ENCODE peak calls at places on chromosome 3, in eight cellular contexts. I is IMR-90, Z is transverse colon, M is heart left ventricle, O is esophagus squamous epithelium, F is K562, C is body of pancreas, V is HCT116. A is an unnamed sample.
A peak's percentile ranks its signal among the peaks of the same experiment; 100 is the strongest.

GRCh38 chr3:104275199-104275598 is 1091.5 kb upstream of the ALCAM start:
- DNase-seq in I (no peak), Z (no peak), M (no peak), O (no peak), F (no peak), C (no peak), V (no peak), A (no peak)

GRCh38 chr3:35184775-35185174 is 454.6 kb upstream of the ARPP21 start:
- DNase-seq in I (no peak), Z (no peak), M (no peak), O (no peak), F (no peak), C (no peak), V (no peak), A (no peak)

GRCh38 chr3:46557814-46558183 is 8.3 kb downstream of the LRRC2 start:
- DNase-seq in I (no peak), Z (no peak), M (no peak), O (no peak), F (no peak), C (no peak), V (no peak), A (no peak)

GRCh38 chr3:188220097-188220788 is 66.3 kb downstream of the LPP start:
- DNase-seq in I (peak; percentile 73), Z (no peak), M (no peak), O (no peak), F (no peak), C (no peak), V (no peak), A (no peak)

GRCh38 chr3:151085889-151086483 is 522 bp downstream of the MED12L start:
- DNase-seq in I (no peak), Z (peak; percentile 10), M (peak; percentile 32), O (no peak), F (no peak), C (peak; percentile 12), V (no peak), A (no peak)

GRCh38 chr3:113436794-113437193 is 4.5 kb downstream of the CFAP44 start:
- DNase-seq in I (peak; percentile 86), Z (no peak), M (no peak), O (no peak), F (no peak), C (no peak), V (no peak), A (no peak)

GRCh38 chr3:85576091-85576690 is 617.4 kb downstream of the CADM2 start:
- DNase-seq in I (peak; percentile 55), Z (peak; percentile 42), M (peak; percentile 36), O (no peak), F (peak; percentile 72), C (peak; percentile 79), V (peak; percentile 24), A (no peak)

GRCh38 chr3:71987828-71988227 is 202.9 kb upstream of the PROK2 start:
- DNase-seq in I (no peak), Z (no peak), M (no peak), O (no peak), F (no peak), C (no peak), V (no peak), A (no peak)

GRCh38 chr3:117603097-117603496 is 893.5 kb downstream of the TUSC7 start:
- DNase-seq in I (no peak), Z (no peak), M (no peak), O (no peak), F (no peak), C (no peak), V (no peak), A (no peak)

GRCh38 chr3:100776736-100777135 is 67.4 kb downstream of the TFG start:
- DNase-seq in I (peak; percentile 39), Z (no peak), M (no peak), O (no peak), F (peak; percentile 9), C (no peak), V (no peak), A (no peak)

GRCh38 chr3:88141458-88142083 is 8.2 kb upstream of the C3orf38 start:
- DNase-seq in I (peak; percentile 77), Z (no peak), M (no peak), O (no peak), F (no peak), C (no peak), V (no peak), A (no peak)

GRCh38 chr3:12810013-12810780 is 13.7 kb downstream of the CAND2 start:
- DNase-seq in I (peak; percentile 81), Z (peak; percentile 97), M (peak; percentile 97), O (peak; percentile 68), F (peak; percentile 98), C (peak; percentile 99), V (peak; percentile 78), A (peak; percentile 96)

GRCh38 chr3:30368978-30369377 is 237.4 kb upstream of the TGFBR2 start:
- DNase-seq in I (peak; percentile 73), Z (no peak), M (no peak), O (no peak), F (no peak), C (no peak), V (no peak), A (no peak)

GRCh38 chr3:107436029-107436428 is 58.8 kb downstream of the CCDC54 start:
- DNase-seq in I (no peak), Z (no peak), M (no peak), O (no peak), F (no peak), C (no peak), V (no peak), A (no peak)

GRCh38 chr3:48413086-48413485 is 16.8 kb downstream of the PLXNB1 start:
- DNase-seq in I (no peak), Z (no peak), M (peak; percentile 6), O (no peak), F (no peak), C (no peak), V (no peak), A (no peak)

GRCh38 chr3:197730200-197730599 is 6.5 kb downstream of the RUBCN start:
- DNase-seq in I (peak; percentile 82), Z (no peak), M (no peak), O (no peak), F (peak; percentile 15), C (no peak), V (no peak), A (no peak)

GRCh38 chr3:11541321-11542303 is 102.1 kb downstream of the VGLL4 start:
- DNase-seq in I (no peak), Z (no peak), M (no peak), O (no peak), F (no peak), C (no peak), V (no peak), A (no peak)

GRCh38 chr3:155387571-155387970 is 94.1 kb upstream of the STRIT1 start:
- DNase-seq in I (no peak), Z (no peak), M (no peak), O (no peak), F (no peak), C (no peak), V (no peak), A (no peak)

GRCh38 chr3:46113608-46114007 is 86.3 kb upstream of the XCR1 start:
- DNase-seq in I (no peak), Z (no peak), M (no peak), O (no peak), F (no peak), C (no peak), V (no peak), A (no peak)

GRCh38 chr3:186268616-186269448 is 93.2 kb downstream of the DGKG start:
- DNase-seq in I (peak; percentile 28), Z (no peak), M (no peak), O (no peak), F (peak; percentile 41), C (no peak), V (no peak), A (no peak)

GRCh38 chr3:13561376-13561775 is 12.5 kb downstream of the FBLN2 start:
- DNase-seq in I (no peak), Z (no peak), M (no peak), O (no peak), F (no peak), C (no peak), V (no peak), A (no peak)

GRCh38 chr3:52685285-52685704 is 418 bp downstream of the PBRM1 start:
- DNase-seq in I (no peak), Z (peak; percentile 90), M (peak; percentile 88), O (no peak), F (peak; percentile 87), C (peak; percentile 89), V (peak; percentile 35), A (peak; percentile 71)
- TF ChIP-seq POLR2A in I (no peak), Z (peak; percentile 8), M (no peak), O (no peak), F (no peak), C (no peak), V (no peak), A (peak; percentile 45)

GRCh38 chr3:123457841-123458240 is 9.0 kb upstream of the ADCY5 start:
- DNase-seq in I (no peak), Z (no peak), M (no peak), O (no peak), F (no peak), C (no peak), V (no peak), A (no peak)
- H3K27ac ChIP-seq in I (no peak overlapping the region), Z (no peak overlapping the region), M (no peak overlapping the region), O (no peak overlapping the region), F (no peak overlapping the region), C (no peak overlapping the region), V (no peak overlapping the region), A (no peak overlapping the region)

GRCh38 chr3:121869731-121870130 is 24.5 kb upstream of the SLC15A2 start:
- DNase-seq in I (no peak), Z (no peak), M (no peak), O (no peak), F (no peak), C (no peak), V (no peak), A (no peak)
- TF ChIP-seq POLR2A in I (no peak), Z (no peak), M (no peak), O (no peak), F (no peak), C (no peak), V (no peak), A (no peak)

DNA sequence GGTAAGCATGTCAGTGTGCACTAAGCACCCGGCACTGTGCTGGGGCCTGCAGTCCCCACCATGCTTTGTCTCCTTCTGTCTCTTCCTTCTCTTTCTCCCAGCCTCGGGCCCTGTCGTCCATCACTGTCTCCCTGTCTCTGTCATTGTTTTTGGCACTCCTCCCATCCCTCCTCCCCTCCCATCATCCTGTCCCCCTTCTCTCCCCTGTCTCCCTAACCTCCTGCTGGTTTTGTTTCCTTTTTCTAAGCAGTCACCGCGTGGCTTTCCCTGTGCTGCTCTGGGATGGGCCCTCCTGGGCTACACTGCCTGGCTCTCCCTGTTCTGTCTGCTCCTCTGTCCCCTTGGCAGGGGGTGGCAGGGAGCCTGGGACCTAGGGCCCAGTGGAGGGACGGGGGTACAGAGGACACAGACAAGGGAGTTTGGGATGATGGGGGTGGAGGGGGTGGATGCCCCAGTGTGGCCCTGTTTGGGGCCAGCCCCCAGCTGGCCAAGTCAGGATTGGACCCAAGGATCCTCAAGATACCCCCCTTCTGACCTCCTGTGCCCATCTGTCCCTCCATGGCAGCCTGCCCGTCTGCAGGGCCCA is 5.7 kb downstream of the CHST13 start:
- DNase-seq in I (no peak), Z (no peak), M (peak; percentile 8), O (no peak), F (no peak), C (no peak), V (no peak), A (no peak)
- H3K27ac ChIP-seq in I (no peak overlapping the region), Z (no peak overlapping the region), M (peak overlapping the region; percentile 45), O (no peak overlapping the region), F (no peak overlapping the region), C (no peak overlapping the region), V (no peak overlapping the region), A (no peak overlapping the region)